ENCODE peak calls at places on chromosomes 12 and 14, in seven cellular contexts. U, D, P, K, F, Q and Y are unnamed samples.

GRCh38 chr14:71474866-71475265 is 457.4 kb upstream of the RGS6 start:
- DNase-seq in U (no peak), D (no peak), P (no peak), K (no peak), F (no peak), Q (no peak), Y (no peak)

GRCh38 chr14:69543341-69544249 is 31.1 kb downstream of the CCDC177 start:
- DNase-seq in U (peak; percentile 73), D (peak; percentile 33), P (no peak), K (no peak), F (peak; percentile 60), Q (no peak), Y (peak; percentile 46)

GRCh38 chr12:29396774-29397173 is 15.8 kb upstream of the ERGIC2 start:
- DNase-seq in U (no peak), D (no peak), P (no peak), K (no peak), F (no peak), Q (no peak), Y (no peak)

GRCh38 chr14:66443158-66443695 is 42.9 kb upstream of the CCDC196 start:
- DNase-seq in U (no peak), D (no peak), P (no peak), K (no peak), F (no peak), Q (peak; percentile 6), Y (no peak)

GRCh38 chr12:97800561-97800960 is 338.0 kb downstream of the RMST start:
- DNase-seq in U (no peak), D (no peak), P (no peak), K (no peak), F (no peak), Q (no peak), Y (no peak)

GRCh38 chr12:54759751-54760150 is 94.6 kb upstream of the MUCL1 start:
- DNase-seq in U (no peak), D (no peak), P (peak; percentile 38), K (no peak), F (peak; percentile 54), Q (peak; percentile 17), Y (no peak)

GRCh38 chr14:37595809-37596595 is 573 bp downstream of the TTC6 start:
- DNase-seq in U (no peak), D (no peak), P (peak; percentile 36), K (no peak), F (peak; percentile 85), Q (no peak), Y (peak; percentile 68)

GRCh38 chr12:109277899-109278762 is 31.0 kb downstream of the FOXN4 start:
- DNase-seq in U (no peak), D (peak; percentile 10), P (no peak), K (no peak), F (peak; percentile 51), Q (peak; percentile 3), Y (no peak)

GRCh38 chr12:45415393-45415817 is 199.5 kb downstream of the ANO6 start:
- DNase-seq in U (no peak), D (peak; percentile 99), P (peak; percentile 26), K (no peak), F (peak; percentile 100), Q (no peak), Y (no peak)

GRCh38 chr12:95653761-95654546 is 102.7 kb upstream of the USP44 start:
- DNase-seq in U (no peak), D (peak; percentile 86), P (no peak), K (no peak), F (no peak), Q (no peak), Y (no peak)

GRCh38 chr12:49538740-49539403 is at the start of gene KCNH3:
- DNase-seq in U (no peak), D (no peak), P (peak; percentile 82), K (peak; percentile 87), F (peak; percentile 74), Q (peak; percentile 35), Y (peak; percentile 86)

GRCh38 chr14:22651586-22651985 is 7.4 kb upstream of the OR6J1 start:
- DNase-seq in U (no peak), D (no peak), P (no peak), K (no peak), F (no peak), Q (no peak), Y (no peak)

GRCh38 chr12:53994691-53995310 is 5.2 kb upstream of the HOXC9 start:
- DNase-seq in U (no peak), D (no peak), P (no peak), K (no peak), F (peak; percentile 46), Q (no peak), Y (no peak)

GRCh38 chr12:109460538-109460937 is 16.6 kb downstream of the KCTD10 start:
- DNase-seq in U (no peak), D (no peak), P (no peak), K (no peak), F (no peak), Q (no peak), Y (no peak)

GRCh38 chr12:3371018-3371417 is 120.0 kb upstream of the PRMT8 start:
- DNase-seq in U (no peak), D (no peak), P (no peak), K (no peak), F (no peak), Q (no peak), Y (no peak)

GRCh38 chr14:21505009-21505553 is 6.1 kb downstream of the METTL3 start:
- DNase-seq in U (no peak), D (no peak), P (no peak), K (no peak), F (no peak), Q (no peak), Y (no peak)

GRCh38 chr12:113766880-113767878 is 198.9 kb downstream of the RBM19 start:
- DNase-seq in U (no peak), D (peak; percentile 49), P (no peak), K (no peak), F (peak; percentile 92), Q (no peak), Y (no peak)

GRCh38 chr12:31117203-31118011 is 43.7 kb downstream of the DDX11 start:
- DNase-seq in U (no peak), D (no peak), P (peak; percentile 60), K (no peak), F (peak; percentile 58), Q (no peak), Y (peak; percentile 41)

GRCh38 chr12:31726575-31726974 is 2.2 kb downstream of the AMN1 start:
- DNase-seq in U (no peak), D (no peak), P (no peak), K (no peak), F (no peak), Q (no peak), Y (no peak)

GRCh38 chr12:92362785-92363184 is 217.1 kb upstream of the BTG1 start:
- DNase-seq in U (no peak), D (no peak), P (no peak), K (no peak), F (no peak), Q (peak; percentile 40), Y (no peak)

GRCh38 chr12:2970744-2971143 is 11.5 kb downstream of the TEAD4 start:
- DNase-seq in U (no peak), D (no peak), P (no peak), K (no peak), F (no peak), Q (no peak), Y (no peak)

GRCh38 chr14:21467620-21468019 is 9.1 kb downstream of the RAB2B start:
- DNase-seq in U (no peak), D (no peak), P (no peak), K (no peak), F (no peak), Q (peak; percentile 40), Y (no peak)

GRCh38 chr12:76685246-76685678 is 78.7 kb upstream of the ZDHHC17 start:
- DNase-seq in U (no peak), D (no peak), P (no peak), K (no peak), F (no peak), Q (peak; percentile 44), Y (no peak)

GRCh38 chr14:104977681-104978647 is at the start of gene AHNAK2:
- DNase-seq in U (no peak), D (no peak), P (peak; percentile 94), K (peak; percentile 20), F (peak; percentile 87), Q (no peak), Y (peak; percentile 78)

GRCh38 chr12:6605425-6606330 is 1.5 kb downstream of the CHD4 start:
- DNase-seq in U (no peak), D (no peak), P (peak; percentile 23), K (no peak), F (peak; percentile 42), Q (no peak), Y (no peak)

GRCh38 chr12:69966409-69966808 is 141.4 kb downstream of the MYRFL start:
- DNase-seq in U (no peak), D (no peak), P (no peak), K (no peak), F (no peak), Q (no peak), Y (no peak)

GRCh38 chr12:75196865-75197264 is 12.8 kb downstream of the KCNC2 start:
- DNase-seq in U (no peak), D (no peak), P (no peak), K (no peak), F (peak; percentile 20), Q (no peak), Y (no peak)

GRCh38 chr14:76181546-76181945 is 29.8 kb downstream of the GPATCH2L start:
- DNase-seq in U (no peak), D (no peak), P (no peak), K (no peak), F (no peak), Q (no peak), Y (no peak)